ENCODE peak calls at places on chromosomes 6 and 20, in four cellular contexts. P, D, K and J are unnamed samples. For H3K36me3, the result is how much of the 10 kb centered on the place peaks cover.

GRCh38 chr6:82843291-82843885 is 222.3 kb downstream of the UBE3D start:
- DNase-seq in P (no peak), K (no peak), D (no peak), J (no peak)

GRCh38 chr6:39407446-39407993 is 85.0 kb upstream of the KCNK16 start:
- DNase-seq in K (no peak), D (no peak), P (no peak), J (no peak)

GRCh38 chr20:60583741-60584140 is 625.5 kb downstream of the CDH26 start:
- DNase-seq in D (no peak), P (no peak), K (no peak), J (peak)

GRCh38 chr20:1623501-1624250 is 3.9 kb upstream of the SIRPB1 start:
- DNase-seq in D (no peak), K (no peak), P (no peak), J (peak)

GRCh38 chr6:84432616-84433015 is 205.2 kb upstream of the CEP162 start:
- DNase-seq in K (peak), P (no peak), D (no peak), J (no peak)

GRCh38 chr20:50242863-50243609 is 52.4 kb downstream of the CEBPB start:
- DNase-seq in K (no peak), D (no peak), P (no peak), J (peak)

GRCh38 chr6:31780507-31781243 is 3.5 kb upstream of the VWA7 start:
- DNase-seq in K (no peak), D (no peak), P (no peak), J (no peak)

GRCh38 chr6:118869350-118869749 is 24.6 kb upstream of the ASF1A start:
- DNase-seq in D (no peak), K (peak), P (no peak), J (no peak)

GRCh38 chr6:110039996-110040383 is 61.9 kb downstream of the GPR6 start:
- DNase-seq in K (peak), P (peak), D (peak), J (peak)

GRCh38 chr6:17530321-17530835 is 69.7 kb upstream of the FAM8A1 start:
- DNase-seq in D (no peak), P (no peak), K (no peak), J (no peak)

GRCh38 chr6:94349227-94349626 is 929.9 kb upstream of the EPHA7 start:
- DNase-seq in D (no peak), P (no peak), K (no peak), J (no peak)

GRCh38 chr20:36875702-36876472 is at the start of gene TLDC2:
- DNase-seq in D (no peak), P (no peak), K (no peak), J (no peak)

GRCh38 chr20:22577515-22578220 is 6.7 kb downstream of the FOXA2 start:
- DNase-seq in P (peak), D (peak), K (no peak), J (no peak)

GRCh38 chr6:17497701-17498100 is 102.4 kb upstream of the FAM8A1 start:
- DNase-seq in P (no peak), D (no peak), K (no peak), J (no peak)

GRCh38 chr6:18280084-18280483 is 15.8 kb upstream of the DEK start:
- DNase-seq in K (no peak), D (no peak), P (no peak), J (no peak)

GRCh38 chr20:24956001-24956761 is 7.1 kb downstream of the CST7 start:
- DNase-seq in D (peak), K (no peak), P (no peak), J (no peak)

GRCh38 chr20:24953204-24953565 is 4.1 kb downstream of the CST7 start:
- DNase-seq in P (no peak), D (peak), K (no peak), J (no peak)

GRCh38 chr20:24954151-24954550 is 5.1 kb downstream of the CST7 start:
- DNase-seq in P (no peak), K (no peak), D (no peak), J (no peak)

GRCh38 chr20:24953621-24954133 is 4.6 kb downstream of the CST7 start:
- DNase-seq in K (no peak), D (peak), P (no peak), J (no peak)

GRCh38 chr20:24955045-24955444 is 6.0 kb downstream of the CST7 start:
- DNase-seq in K (no peak), P (no peak), D (peak), J (no peak)
- H3K9ac ChIP-seq in K (no peak), P (no peak), D (no peak), J (no peak)

GRCh38 chr20:3021777-3022176 is 21.6 kb upstream of the GNRH2 start:
- DNase-seq in K (no peak), D (no peak), P (no peak), J (no peak)
- H3K36me3 ChIP-seq in K (under half), D (under half), P (under half), J (under half)

DNA sequence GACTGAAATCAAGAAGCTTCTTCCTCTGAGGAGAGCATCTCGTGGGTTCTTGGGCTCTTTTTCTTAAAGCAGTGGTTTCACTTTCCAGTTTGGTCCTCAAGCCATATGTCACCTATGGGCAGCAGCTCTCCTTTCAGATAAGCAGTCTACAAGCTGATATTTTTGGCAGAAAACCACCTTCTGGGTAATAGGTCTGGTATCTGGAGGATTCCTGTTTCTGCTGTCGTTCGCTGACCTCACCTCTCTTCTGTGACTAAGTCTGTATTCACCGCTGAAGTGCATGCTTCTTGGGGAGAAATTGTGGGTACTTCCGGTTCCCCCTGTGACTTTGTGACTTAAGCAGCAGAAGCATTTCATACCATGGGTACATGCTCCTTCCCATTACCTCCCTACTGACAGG is 193.6 kb downstream of the EDN1 start:
- DNase-seq in P (no peak), D (no peak), K (peak), J (peak)
- H3K23ac ChIP-seq in P (no peak), D (no peak), K (no peak), J (no peak)

GRCh38 chr6:37818536-37819176 is 871 bp upstream of the ZFAND3 start:
- DNase-seq in K (peak), D (peak), P (peak), J (peak)
- H3K9ac ChIP-seq in K (peak), D (peak), P (peak), J (peak)

DNA sequence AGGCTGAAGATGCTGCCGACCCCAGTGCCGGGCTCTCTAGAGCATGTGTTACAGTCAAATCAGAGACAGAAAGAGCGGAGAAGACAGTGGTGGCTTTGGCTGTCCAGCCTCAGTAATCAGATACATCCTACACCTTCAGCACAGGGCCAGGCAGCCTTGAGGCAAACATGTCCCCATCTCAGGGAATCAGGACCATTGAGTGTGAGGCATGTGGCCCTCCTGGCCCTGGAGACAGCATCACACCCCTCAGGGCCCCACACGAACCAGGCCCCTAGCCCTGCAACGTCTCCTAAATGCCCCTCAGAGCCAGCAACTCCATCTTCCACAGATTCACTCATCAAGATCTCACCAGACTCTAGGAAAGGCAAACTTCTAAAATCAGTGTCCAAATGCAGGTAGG is 24.5 kb downstream of the PXDC1 start:
- DNase-seq in D (no peak), K (no peak), P (no peak), J (no peak)
- H3K36me3 ChIP-seq in D (under half), K (half or more), P (under half), J (half or more)

GRCh38 chr20:10319855-10320254 is 101.2 kb downstream of the SNAP25 start:
- DNase-seq in K (no peak), P (no peak), D (no peak), J (no peak)
- H3K23ac ChIP-seq in K (no peak), P (no peak), D (no peak), J (no peak)

DNA sequence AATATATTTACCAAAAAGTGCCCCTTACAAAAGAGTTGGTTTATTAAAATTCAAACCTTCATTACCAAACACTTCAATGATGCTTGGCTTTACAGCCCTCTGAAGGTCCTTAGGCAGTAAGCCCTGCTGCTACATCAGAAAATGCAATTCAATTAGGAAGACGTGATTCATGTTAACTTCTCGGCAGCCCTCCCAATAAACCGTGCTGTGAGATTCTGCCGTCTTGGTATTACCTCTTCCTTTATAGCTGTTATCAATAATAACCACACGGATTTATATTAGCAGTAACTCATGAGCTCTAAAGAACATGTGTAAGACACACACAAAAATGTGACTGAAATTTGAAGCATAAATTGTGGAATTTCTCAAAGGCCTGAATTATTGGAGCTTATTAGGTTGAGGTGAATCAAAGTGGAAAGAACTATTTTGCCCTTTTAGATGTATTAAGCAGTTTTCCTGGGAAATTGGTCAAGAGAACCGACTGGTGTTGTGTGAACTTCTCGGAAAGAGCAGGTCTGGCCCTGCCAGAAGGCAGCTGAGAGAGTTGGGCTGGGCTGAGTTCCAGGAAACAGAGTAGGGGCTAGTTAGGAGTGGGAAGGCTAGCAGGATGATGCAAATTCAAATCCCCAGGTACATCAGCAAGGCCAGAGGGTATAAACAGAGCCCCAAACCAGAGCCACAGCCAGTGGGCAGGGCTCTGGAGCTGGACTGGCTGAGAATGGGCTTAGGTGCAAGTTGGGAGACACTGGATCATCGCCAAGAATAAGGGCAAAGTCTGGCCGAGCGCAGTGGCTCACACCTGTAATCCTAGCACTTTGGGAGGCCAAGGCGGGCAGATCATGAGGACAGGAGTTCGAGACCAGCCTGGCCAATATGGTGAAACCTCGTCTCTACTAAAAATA is 33.1 kb downstream of the FGD2 start:
- DNase-seq in P (no peak), D (no peak), K (no peak), J (no peak)
- H3K9ac ChIP-seq in P (no peak), D (no peak), K (peak), J (no peak)

DNA sequence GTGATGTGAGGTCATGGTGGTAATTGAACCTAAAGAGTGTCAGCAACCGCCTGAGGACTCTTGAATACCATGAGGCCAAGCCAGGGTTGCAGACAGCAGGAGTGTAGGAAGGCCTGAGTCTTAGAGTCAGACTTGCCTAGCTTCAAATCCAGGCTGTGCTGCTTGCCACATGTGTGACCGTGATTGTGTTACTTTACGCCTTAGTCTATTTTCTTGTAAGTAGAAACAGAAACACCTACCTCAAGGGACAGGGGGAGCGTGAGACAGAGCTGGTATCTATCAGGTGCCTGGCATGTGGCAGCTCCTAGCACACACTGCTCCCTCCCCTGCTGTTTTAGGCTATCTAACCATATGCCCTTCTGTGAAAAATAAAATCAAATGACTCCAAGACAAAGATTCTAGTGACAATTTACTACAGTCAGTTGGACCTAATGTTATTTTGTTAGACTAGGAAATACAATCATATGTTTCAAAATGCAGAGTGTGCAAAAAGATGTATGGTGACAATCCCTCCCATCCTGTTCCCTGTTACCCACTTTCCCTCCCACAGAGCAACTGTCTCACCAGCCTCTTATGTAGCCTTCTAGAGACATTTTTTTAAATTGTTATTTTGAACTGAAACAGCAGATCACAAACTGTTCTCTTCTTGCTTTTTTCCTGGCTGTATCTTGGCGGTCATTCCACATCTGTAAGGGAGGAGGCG is 21.7 kb downstream of the TAF8 start:
- DNase-seq in P (no peak), K (no peak), D (no peak), J (no peak)
- H3K36me3 ChIP-seq in P (under half), K (half or more), D (under half), J (half or more)